ENCODE peak calls at places on chromosomes 16 and 17, in seven cellular contexts. J is foreskin fibroblast, C is cardiac fibroblast, Y is heart right ventricle, L is RWPE1, R is GM23338, G is D721Med. S is an unnamed sample.

GRCh38 chr16:81485824-81486554 is 41.4 kb downstream of the CMIP start:
- DNase-seq in C (peak; percentile 36), L (no peak), Y (no peak), R (no peak), G (no peak), J (no peak), S (no peak)

GRCh38 chr16:77336637-77337036 is 98.2 kb downstream of the ADAMTS18 start:
- DNase-seq in G (no peak), R (peak; percentile 46), Y (no peak), L (no peak), J (no peak), C (peak; percentile 65), S (no peak)

GRCh38 chr17:45132569-45133463 is 501 bp upstream of the PLCD3 start:
- DNase-seq in G (peak; percentile 83), Y (peak; percentile 81), R (peak; percentile 88), J (peak; percentile 93), L (peak; percentile 86), C (peak; percentile 80), S (peak; percentile 75)

GRCh38 chr16:29824589-29825144 is 4.4 kb downstream of the MVP start:
- DNase-seq in G (no peak), R (no peak), L (peak; percentile 50), Y (no peak), C (peak; percentile 73), J (peak; percentile 83), S (no peak)

GRCh38 chr16:48537909-48538745 is 71.9 kb downstream of the N4BP1 start:
- DNase-seq in C (no peak), Y (peak; percentile 70), L (no peak), R (no peak), J (peak; percentile 32), G (no peak), S (no peak)

GRCh38 chr17:7440113-7440822 is 956 bp downstream of the FGF11 start:
- DNase-seq in G (peak; percentile 60), Y (peak; percentile 60), C (peak; percentile 12), L (no peak), R (peak; percentile 79), J (peak; percentile 51), S (peak; percentile 78)

GRCh38 chr17:36592316-36592710 is 634 bp downstream of the DHRS11 start:
- DNase-seq in Y (no peak), L (peak; percentile 46), J (peak; percentile 60), R (peak; percentile 78), C (no peak), G (no peak), S (peak; percentile 24)

GRCh38 chr17:38333635-38334295 is 10.0 kb downstream of the GPR179 start:
- DNase-seq in J (peak; percentile 34), R (peak; percentile 91), G (peak; percentile 74), Y (no peak), L (no peak), C (no peak), S (peak; percentile 77)

GRCh38 chr16:10325783-10326543 is 59.9 kb upstream of the ATF7IP2 start:
- DNase-seq in L (no peak), C (no peak), Y (peak; percentile 62), R (no peak), J (no peak), G (no peak), S (no peak)

GRCh38 chr17:17462048-17462824 is 14.6 kb upstream of the MED9 start:
- DNase-seq in L (no peak), C (no peak), Y (no peak), G (no peak), R (no peak), J (peak; percentile 19), S (no peak)

GRCh38 chr16:84438971-84439696 is 65.3 kb downstream of the MEAK7 start:
- DNase-seq in C (no peak), R (no peak), Y (no peak), G (no peak), J (no peak), L (no peak), S (no peak)

GRCh38 chr17:65535777-65536572 is 25.5 kb downstream of the AXIN2 start:
- DNase-seq in L (no peak), C (no peak), Y (no peak), R (no peak), G (no peak), J (peak; percentile 58), S (no peak)

GRCh38 chr17:41738077-41738800 is 3.8 kb upstream of the HAP1 start:
- DNase-seq in G (peak; percentile 91), J (peak; percentile 89), Y (peak; percentile 72), L (peak; percentile 85), R (peak; percentile 93), C (peak; percentile 81), S (peak; percentile 90)

GRCh38 chr17:28042721-28043291 is 329 bp downstream of the NLK start:
- DNase-seq in Y (no peak), R (no peak), G (no peak), C (no peak), J (no peak), L (no peak), S (no peak)

GRCh38 chr17:78185981-78186688 is 717 bp downstream of the TK1 start:
- DNase-seq in G (no peak), C (peak; percentile 37), R (no peak), Y (no peak), L (no peak), J (peak; percentile 34), S (no peak)

GRCh38 chr17:17573912-17574311 is 17.6 kb downstream of the PEMT start:
- DNase-seq in L (no peak), J (peak; percentile 85), R (no peak), C (no peak), G (no peak), Y (no peak), S (no peak)

GRCh38 chr17:42698736-42699414 is 16.5 kb downstream of the CNTNAP1 start:
- DNase-seq in R (no peak), C (peak; percentile 71), G (peak; percentile 81), J (peak; percentile 90), L (peak; percentile 52), Y (peak; percentile 70), S (no peak)

GRCh38 chr17:7019839-7020519 is 2.9 kb upstream of the BCL6B start:
- DNase-seq in Y (peak; percentile 74), G (no peak), L (no peak), C (peak; percentile 56), J (peak; percentile 75), R (peak; percentile 79), S (no peak)

GRCh38 chr16:3642397-3643094 is 11.9 kb upstream of the DNASE1 start:
- DNase-seq in R (no peak), L (peak; percentile 75), Y (no peak), C (peak; percentile 48), J (no peak), G (no peak), S (no peak)

GRCh38 chr17:51673066-51673465 is 412.7 kb downstream of the UTP18 start:
- DNase-seq in L (no peak), Y (no peak), G (no peak), C (no peak), R (no peak), J (no peak), S (no peak)

GRCh38 chr16:76943936-76944335 is 247.1 kb upstream of the MON1B start:
- DNase-seq in J (no peak), R (no peak), C (peak; percentile 13), L (no peak), Y (no peak), G (no peak), S (no peak)

GRCh38 chr16:12295395-12295794 is 318.9 kb downstream of the SNX29 start:
- DNase-seq in G (no peak), J (peak; percentile 8), L (no peak), C (no peak), R (no peak), Y (no peak), S (no peak)

GRCh38 chr17:15262291-15263205 is 2.6 kb downstream of the PMP22 start:
- DNase-seq in G (peak; percentile 44), R (peak; percentile 69), L (peak; percentile 46), J (peak; percentile 98), Y (peak; percentile 90), C (peak; percentile 89), S (peak; percentile 27)

GRCh38 chr17:40615295-40615988 is 32.2 kb downstream of the SMARCE1 start:
- DNase-seq in L (peak; percentile 55), R (peak; percentile 85), C (peak; percentile 58), G (no peak), J (peak; percentile 65), Y (no peak), S (peak; percentile 58)

GRCh38 chr17:9104370-9105041 is 83.2 kb downstream of the NTN1 start:
- DNase-seq in J (no peak), R (no peak), C (no peak), G (no peak), L (no peak), Y (peak; percentile 82), S (no peak)

GRCh38 chr16:27679899-27680298 is 130.0 kb downstream of the KATNIP start:
- DNase-seq in J (no peak), R (no peak), L (no peak), Y (no peak), G (no peak), C (no peak), S (no peak)

GRCh38 chr16:88672776-88673175 is 9.9 kb upstream of the MVD start:
- DNase-seq in Y (no peak), G (no peak), J (peak; percentile 24), L (no peak), R (peak; percentile 93), C (no peak), S (no peak)
- TF ChIP-seq CTCF in Y (no peak), G (peak; percentile 29), J (peak; percentile 4), L (no peak), R (peak; percentile 56), C (no peak), S (no peak)

DNA sequence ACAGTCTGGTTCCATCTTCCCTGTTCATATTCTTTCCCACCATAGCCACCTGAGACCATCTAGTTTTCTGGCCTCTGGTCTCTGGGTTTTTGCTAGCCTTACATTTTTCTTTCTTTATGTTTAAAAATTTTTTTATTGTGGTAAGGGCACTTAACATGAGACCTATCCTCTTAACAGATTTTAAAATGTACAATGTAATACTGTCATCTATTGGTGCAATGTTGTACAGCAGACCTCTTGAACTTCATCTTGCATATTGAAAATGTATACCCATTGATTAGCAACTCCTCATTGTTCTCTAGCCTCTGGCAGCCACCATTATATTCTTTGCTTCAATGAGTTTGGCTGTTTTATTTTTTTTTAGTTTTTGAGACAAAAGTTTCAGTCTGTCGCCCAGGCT is 39.2 kb downstream of the ITGAM start:
- DNase-seq in J (no peak), G (no peak), Y (no peak), C (no peak), R (no peak), L (no peak), S (no peak)
- TF ChIP-seq CTCF in J (no peak), G (peak; percentile 27), Y (no peak), C (no peak), R (peak; percentile 26), L (peak; percentile 24), S (no peak)

DNA sequence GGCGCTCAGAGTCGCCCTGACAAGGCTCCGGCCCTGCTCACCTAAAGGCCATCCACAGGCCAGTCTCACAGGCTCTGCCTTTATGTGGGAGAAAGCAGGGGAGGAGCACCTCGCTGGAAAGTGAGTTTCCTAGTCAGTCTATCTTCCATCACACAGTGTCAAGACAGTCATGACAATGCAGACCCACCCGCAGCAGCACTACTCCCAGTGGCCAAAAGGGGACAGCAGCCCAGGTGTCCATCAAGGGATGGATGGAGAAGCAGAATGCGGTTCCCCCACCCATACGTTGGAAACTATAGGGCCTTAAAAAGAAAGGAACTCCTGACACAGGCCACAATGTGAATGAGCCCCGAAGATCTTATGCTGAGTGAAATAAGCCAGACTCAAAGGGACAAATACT is 226.8 kb downstream of the ENGASE start:
- DNase-seq in G (no peak), Y (no peak), C (no peak), J (no peak), L (no peak), R (peak; percentile 36), S (no peak)
- TF ChIP-seq CTCF in G (no peak), Y (no peak), C (no peak), J (no peak), L (no peak), R (peak; percentile 32), S (no peak)

GRCh38 chr17:50266384-50267073 is 7.7 kb upstream of the TMEM92 start:
- DNase-seq in J (peak; percentile 96), L (no peak), C (peak; percentile 89), R (no peak), G (no peak), Y (no peak), S (no peak)
- TF ChIP-seq CTCF in J (no peak), L (no peak), C (peak; percentile 35), R (no peak), G (no peak), Y (no peak), S (no peak)

S was measured in activated CD8-positive, alpha-beta T cell treated with anti-CD3 and anti-CD28 coated beads for 36 hours.